ENCODE peak calls at places on chromosomes 13 and 19, in nine cellular contexts. A is lower lobe of right lung, I is GM12865, J is Peyer's patch, H is adrenal gland, V is omental fat pad, S is right lobe of liver, M is fibroblast of pulmonary artery, N is body of pancreas. W is an unnamed sample.

GRCh38 chr19:29285187-29285687 is 72.3 kb upstream of the UQCRFS1 start:
- DNase-seq in A (no peak), I (no peak), J (no peak), H (no peak), V (no peak), S (no peak), M (no peak), N (no peak), W (no peak)

GRCh38 chr13:111490611-111491010 is 170.2 kb downstream of the TEX29 start:
- DNase-seq in A (no peak), I (no peak), J (no peak), H (peak), V (no peak), S (peak), M (no peak), N (no peak), W (no peak)

GRCh38 chr13:41311607-41312500 is 787 bp downstream of the NAA16 start:
- DNase-seq in A (peak), I (peak), J (peak), H (peak), V (peak), S (peak), M (peak), N (peak), W (peak)

GRCh38 chr19:51318687-51319675 is 7.5 kb downstream of the IGLON5 start:
- DNase-seq in A (no peak), I (no peak), J (no peak), H (no peak), V (no peak), S (no peak), M (no peak), N (no peak), W (no peak)

GRCh38 chr19:49436381-49437017 is 4.8 kb downstream of the SLC17A7 start:
- DNase-seq in A (no peak), I (peak), J (no peak), H (no peak), V (no peak), S (no peak), M (no peak), N (no peak), W (peak)

GRCh38 chr13:113183450-113184129 is 24.9 kb downstream of the PCID2 start:
- DNase-seq in A (no peak), I (no peak), J (no peak), H (no peak), V (no peak), S (no peak), M (no peak), N (no peak), W (no peak)

GRCh38 chr13:95706356-95706755 is 29.4 kb downstream of the DNAJC3 start:
- DNase-seq in A (no peak), I (no peak), J (no peak), H (no peak), V (no peak), S (no peak), M (no peak), N (no peak), W (no peak)

GRCh38 chr19:45346449-45346848 is 5.9 kb downstream of the KLC3 start:
- DNase-seq in A (no peak), I (no peak), J (peak), H (no peak), V (no peak), S (no peak), M (no peak), N (peak), W (no peak)

GRCh38 chr13:30892966-30893365 is 13.1 kb upstream of the MEDAG start:
- DNase-seq in A (no peak), I (peak), J (no peak), H (no peak), V (no peak), S (no peak), M (peak), N (no peak), W (peak)

GRCh38 chr19:5605362-5605761 is 17.2 kb downstream of the SAFB2 start:
- DNase-seq in A (no peak), I (no peak), J (no peak), H (no peak), V (no peak), S (no peak), M (no peak), N (no peak), W (no peak)
- TF ChIP-seq CTCF in A (no peak), I (no peak), J (no peak), H (no peak), V (no peak), S (no peak), M (no peak), N (no peak), W (no peak)

GRCh38 chr19:5155586-5156210 is 184.9 kb downstream of the PTPRS start:
- DNase-seq in A (no peak), I (no peak), J (no peak), H (no peak), V (no peak), S (no peak), M (no peak), N (no peak), W (no peak)

GRCh38 chr19:5153601-5154128 is 184.8 kb downstream of the KDM4B start:
- DNase-seq in A (no peak), I (no peak), J (no peak), H (no peak), V (no peak), S (peak), M (no peak), N (no peak), W (no peak)

GRCh38 chr19:5154799-5155426 is 185.7 kb downstream of the PTPRS start:
- DNase-seq in A (no peak), I (no peak), J (no peak), H (no peak), V (no peak), S (no peak), M (no peak), N (no peak), W (no peak)

GRCh38 chr19:5152767-5153532 is 184.0 kb downstream of the KDM4B start:
- DNase-seq in A (no peak), I (no peak), J (no peak), H (no peak), V (no peak), S (no peak), M (no peak), N (no peak), W (no peak)

DNA sequence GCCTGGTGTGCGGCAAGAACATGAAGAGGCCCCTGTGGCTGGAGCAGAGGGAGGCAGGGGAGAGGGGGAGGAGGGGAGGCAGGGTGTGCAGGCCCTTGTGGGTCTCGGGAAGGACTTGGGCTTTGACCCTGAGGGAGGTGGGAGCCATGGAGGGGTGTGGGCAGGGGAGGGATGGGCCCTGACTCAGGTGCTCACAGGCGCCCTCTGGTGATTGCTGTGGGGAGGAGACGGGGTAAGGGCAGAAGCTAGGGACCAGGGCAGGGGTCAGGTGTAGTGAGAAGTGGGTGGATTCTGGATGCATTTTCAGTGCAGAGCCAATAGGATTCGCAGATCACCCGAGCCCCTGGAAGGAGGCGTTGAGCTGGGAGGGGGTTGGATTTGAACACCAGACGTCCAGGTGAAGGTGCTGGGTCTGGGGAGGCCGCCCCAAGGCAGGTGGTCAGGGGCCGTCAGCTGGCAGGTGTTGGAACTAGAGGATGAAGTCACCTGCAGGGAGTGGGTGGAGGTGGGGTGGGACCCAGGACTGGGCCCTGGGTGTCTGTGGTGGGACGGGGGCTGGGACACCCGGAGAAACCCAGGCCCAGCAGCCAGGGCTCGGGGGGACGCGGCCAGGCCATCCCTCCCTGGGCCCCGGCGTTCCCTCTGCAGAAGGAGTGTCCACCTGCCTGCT is 185.4 kb downstream of the KDM4B start:
- DNase-seq in A (no peak), I (peak), J (peak), H (no peak), V (no peak), S (peak), M (peak), N (peak), W (peak)
- TF ChIP-seq CTCF in A (peak), I (peak), J (peak), H (peak), V (no peak), S (peak), M (peak), N (peak), W (peak)

GRCh38 chr19:44303976-44304568 is 753 bp downstream of the ZNF235 start:
- DNase-seq in A (no peak), I (peak), J (no peak), H (peak), V (no peak), S (no peak), M (no peak), N (no peak), W (peak)
- TF ChIP-seq CTCF in A (no peak), I (no peak), J (no peak), H (no peak), V (no peak), S (no peak), M (no peak), N (no peak), W (no peak)

GRCh38 chr19:21850636-21851255 is 14.8 kb upstream of the ZNF43 start:
- DNase-seq in A (no peak), I (no peak), J (no peak), H (no peak), V (no peak), S (no peak), M (no peak), N (no peak), W (peak)
- TF ChIP-seq CTCF in A (no peak), I (no peak), J (no peak), H (no peak), V (no peak), S (no peak), M (no peak), N (no peak), W (no peak)

GRCh38 chr13:62544928-62545327 is 1129.3 kb upstream of the PCDH20 start:
- DNase-seq in A (no peak), I (no peak), J (no peak), H (no peak), V (no peak), S (no peak), M (no peak), N (no peak), W (no peak)
- TF ChIP-seq CTCF in A (no peak), I (no peak), J (no peak), H (no peak), V (no peak), S (no peak), M (no peak), N (no peak), W (no peak)

GRCh38 chr13:44764334-44764733 is 188.2 kb upstream of the TSC22D1 start:
- DNase-seq in A (no peak), I (no peak), J (peak), H (peak), V (no peak), S (no peak), M (no peak), N (peak), W (no peak)

GRCh38 chr13:44765076-44765475 is 188.9 kb upstream of the TSC22D1 start:
- DNase-seq in A (no peak), I (no peak), J (no peak), H (no peak), V (no peak), S (no peak), M (no peak), N (peak), W (no peak)

GRCh38 chr13:44763604-44764311 is 187.6 kb upstream of the TSC22D1 start:
- DNase-seq in A (no peak), I (peak), J (peak), H (no peak), V (no peak), S (no peak), M (no peak), N (peak), W (no peak)

GRCh38 chr13:44760434-44760833 is 184.3 kb upstream of the TSC22D1 start:
- DNase-seq in A (no peak), I (no peak), J (no peak), H (no peak), V (no peak), S (no peak), M (no peak), N (peak), W (no peak)

GRCh38 chr13:44762946-44763345 is 186.8 kb upstream of the TSC22D1 start:
- DNase-seq in A (no peak), I (no peak), J (no peak), H (no peak), V (no peak), S (no peak), M (no peak), N (no peak), W (no peak)
- TF ChIP-seq CTCF in A (no peak), I (no peak), J (no peak), H (no peak), V (no peak), S (no peak), M (no peak), N (no peak), W (no peak)

DNA sequence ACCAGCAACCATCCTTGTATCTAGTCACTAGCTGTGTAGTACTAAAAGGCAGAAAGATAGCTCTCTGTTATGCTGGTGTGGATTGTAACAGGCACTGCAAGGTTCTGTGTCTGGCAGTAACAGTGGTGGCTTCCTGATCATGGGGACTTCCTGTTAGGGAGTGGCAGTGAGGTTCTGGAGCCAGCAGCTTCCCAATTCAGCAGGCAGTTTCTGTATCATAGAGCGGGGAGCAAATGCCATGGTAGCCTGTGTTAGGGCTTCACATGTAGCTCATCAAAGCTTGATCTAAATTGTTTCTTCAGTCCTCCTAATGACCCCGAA is 441.2 kb downstream of the DIAPH3 start:
- DNase-seq in A (no peak), I (no peak), J (no peak), H (no peak), V (no peak), S (no peak), M (no peak), N (no peak), W (no peak)
- TF ChIP-seq CTCF in A (no peak), I (no peak), J (no peak), H (no peak), V (no peak), S (no peak), M (no peak), N (no peak), W (no peak)

GRCh38 chr19:10555613-10555979 is 10.2 kb downstream of the KRI1 start:
- DNase-seq in A (no peak), I (no peak), J (no peak), H (no peak), V (no peak), S (no peak), M (no peak), N (no peak), W (no peak)

GRCh38 chr19:10554760-10555612 is 10.8 kb downstream of the KRI1 start:
- DNase-seq in A (no peak), I (no peak), J (no peak), H (no peak), V (no peak), S (no peak), M (no peak), N (no peak), W (peak)

GRCh38 chr19:10560154-10560553 is 5.7 kb downstream of the KRI1 start:
- DNase-seq in A (no peak), I (no peak), J (no peak), H (no peak), V (no peak), S (no peak), M (no peak), N (no peak), W (no peak)

GRCh38 chr19:10553943-10554381 is 10.3 kb downstream of the ATG4D start:
- DNase-seq in A (no peak), I (peak), J (no peak), H (no peak), V (no peak), S (no peak), M (no peak), N (no peak), W (peak)

DNA sequence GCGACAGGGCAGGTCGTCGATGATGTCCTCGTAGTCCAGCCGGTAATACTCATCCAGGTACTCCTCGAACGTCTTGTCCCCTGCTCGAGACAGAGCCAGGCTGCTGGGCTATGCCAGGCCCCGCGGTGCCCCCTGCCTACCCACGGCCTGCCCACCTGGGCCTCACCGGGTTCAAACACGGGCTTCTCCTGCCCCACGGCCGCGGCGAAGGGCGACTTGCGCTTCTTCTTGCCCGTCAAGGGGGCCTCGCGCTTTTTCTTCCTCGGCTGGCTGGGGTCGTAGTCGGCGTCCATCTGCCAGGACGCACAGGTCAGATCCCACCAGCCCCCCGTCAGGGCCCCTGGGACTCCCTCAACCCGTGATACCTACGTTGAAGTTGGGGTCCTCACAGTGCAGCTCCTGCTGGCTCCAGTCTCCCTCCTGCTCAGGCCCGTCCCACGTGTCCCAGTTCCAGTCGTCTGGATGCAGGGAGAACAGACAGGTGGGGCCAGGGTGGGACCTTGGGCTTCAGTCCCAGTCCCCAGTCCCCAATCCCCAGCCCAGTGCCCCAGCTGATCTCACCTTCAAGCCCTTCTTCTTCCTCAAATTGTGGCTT is 8.1 kb downstream of the KRI1 start:
- DNase-seq in A (no peak), I (no peak), J (no peak), H (no peak), V (no peak), S (no peak), M (no peak), N (no peak), W (no peak)
- TF ChIP-seq CTCF in A (no peak), I (no peak), J (no peak), H (no peak), V (no peak), S (no peak), M (no peak), N (no peak), W (no peak)

GRCh38 chr19:5515737-5516136 is 52.0 kb downstream of the TINCR start:
- DNase-seq in A (no peak), I (no peak), J (no peak), H (no peak), V (no peak), S (no peak), M (no peak), N (no peak), W (no peak)

GRCh38 chr19:5519076-5519475 is 48.7 kb downstream of the TINCR start:
- DNase-seq in A (no peak), I (no peak), J (no peak), H (no peak), V (no peak), S (no peak), M (no peak), N (no peak), W (no peak)

GRCh38 chr19:5514001-5514400 is 53.8 kb downstream of the TINCR start:
- DNase-seq in A (no peak), I (no peak), J (no peak), H (no peak), V (no peak), S (no peak), M (no peak), N (no peak), W (no peak)
- TF ChIP-seq CTCF in A (no peak), I (no peak), J (no peak), H (no peak), V (no peak), S (no peak), M (no peak), N (no peak), W (no peak)

W was measured in activated CD8-positive, alpha-beta T cell treated with anti-CD3 and anti-CD28 coated beads for 36 hours.